ENCODE peak calls at places on chromosome 2, in four cellular contexts. One of them, this sample, is unnamed.

GRCh38 chr2:111071480-111072143 is 49.1 kb upstream of the BCL2L11 start:
- DNase-seq in K562: no peak
- DNase-seq in HepG2: no peak
- DNase-seq in H1: no peak
- DNase-seq in this sample: peak

GRCh38 chr2:75503048-75503607 is 57.6 kb downstream of the EVA1A start:
- DNase-seq in K562: no peak
- DNase-seq in HepG2: no peak
- DNase-seq in H1: no peak
- DNase-seq in this sample: no peak

GRCh38 chr2:134029478-134029877 is 224.4 kb upstream of the MGAT5 start:
- DNase-seq in K562: no peak
- DNase-seq in HepG2: no peak
- DNase-seq in H1: no peak
- DNase-seq in this sample: no peak

GRCh38 chr2:81872043-81872442 is 1567.5 kb upstream of the LRRTM1 start:
- DNase-seq in K562: no peak
- DNase-seq in HepG2: no peak
- DNase-seq in H1: no peak
- DNase-seq in this sample: no peak

GRCh38 chr2:23485841-23486395 is 100.9 kb downstream of the KLHL29 start:
- DNase-seq in K562: no peak
- DNase-seq in HepG2: no peak
- DNase-seq in H1: no peak
- DNase-seq in this sample: no peak

GRCh38 chr2:31136732-31137131 is 1.5 kb downstream of the GALNT14 start:
- DNase-seq in K562: no peak
- DNase-seq in HepG2: no peak
- DNase-seq in H1: no peak
- DNase-seq in this sample: no peak

GRCh38 chr2:128302744-128303067 is 16.0 kb downstream of the HS6ST1 start:
- DNase-seq in K562: no peak
- DNase-seq in HepG2: no peak
- DNase-seq in H1: no peak
- DNase-seq in this sample: no peak

GRCh38 chr2:203625712-203626111 is 80.7 kb upstream of the CD28 start:
- DNase-seq in K562: no peak
- DNase-seq in HepG2: peak
- DNase-seq in H1: no peak
- DNase-seq in this sample: no peak

GRCh38 chr2:6866239-6866745 is 585 bp upstream of the CMPK2 start:
- DNase-seq in K562: peak
- DNase-seq in HepG2: peak
- DNase-seq in H1: no peak
- DNase-seq in this sample: peak

GRCh38 chr2:218357194-218358177 is 829 bp downstream of the CATIP start:
- DNase-seq in K562: no peak
- DNase-seq in HepG2: no peak
- DNase-seq in H1: no peak
- DNase-seq in this sample: peak

GRCh38 chr2:101818531-101819451 is 121.3 kb downstream of the MAP4K4 start:
- DNase-seq in K562: no peak
- DNase-seq in HepG2: peak
- DNase-seq in H1: no peak
- DNase-seq in this sample: no peak

GRCh38 chr2:71907503-71907902 is 240.2 kb downstream of the CYP26B1 start:
- DNase-seq in K562: no peak
- DNase-seq in HepG2: no peak
- DNase-seq in H1: no peak
- DNase-seq in this sample: no peak

GRCh38 chr2:240986787-240987411 is 11.5 kb upstream of the SNED1 start:
- DNase-seq in K562: no peak
- DNase-seq in HepG2: no peak
- DNase-seq in H1: no peak
- DNase-seq in this sample: no peak

GRCh38 chr2:85893428-85894258 is 4.9 kb upstream of the ST3GAL5 start:
- DNase-seq in K562: no peak
- DNase-seq in HepG2: no peak
- DNase-seq in H1: no peak
- DNase-seq in this sample: peak

GRCh38 chr2:37323770-37324535 is 680 bp downstream of the PRKD3 start:
- DNase-seq in K562: no peak
- DNase-seq in HepG2: peak
- DNase-seq in H1: no peak
- DNase-seq in this sample: no peak

GRCh38 chr2:56018202-56018601 is 94.6 kb upstream of the EFEMP1 start:
- DNase-seq in K562: no peak
- DNase-seq in HepG2: no peak
- DNase-seq in H1: no peak
- DNase-seq in this sample: no peak
- TF ChIP-seq RAD21 in K562: no peak
- TF ChIP-seq RAD21 in HepG2: no peak
- TF ChIP-seq RAD21 in H1: no peak
- TF ChIP-seq RAD21 in this sample: no peak

GRCh38 chr2:172181840-172182239 is 79.1 kb upstream of the DLX2 start:
- DNase-seq in K562: no peak
- DNase-seq in HepG2: no peak
- DNase-seq in H1: peak
- DNase-seq in this sample: no peak
- TF ChIP-seq JUN in K562: no peak
- TF ChIP-seq JUN in HepG2: no peak
- TF ChIP-seq JUN in H1: no peak
- TF ChIP-seq JUN in this sample: no peak

DNA sequence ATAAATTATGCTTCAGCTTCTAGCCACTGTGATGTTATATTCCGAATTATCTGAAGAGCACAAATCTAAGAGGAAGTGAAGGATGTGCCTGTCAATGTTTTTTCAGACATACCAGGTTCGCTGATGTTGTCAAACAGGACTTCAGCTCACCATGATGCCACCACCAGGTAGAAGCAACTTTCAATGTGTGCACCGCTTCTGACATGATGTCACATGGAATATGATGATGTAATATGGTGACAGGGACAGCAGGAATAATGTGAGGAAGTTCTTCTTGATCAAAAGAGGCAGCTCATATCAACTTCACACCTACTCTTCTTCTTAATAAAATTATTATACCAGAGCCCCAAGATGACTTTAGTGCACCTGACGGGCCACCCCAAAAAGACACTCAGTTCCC is 893.2 kb downstream of the BCL11A start:
- DNase-seq in K562: no peak
- DNase-seq in HepG2: no peak
- DNase-seq in H1: no peak
- DNase-seq in this sample: no peak
- TF ChIP-seq RAD21 in K562: no peak
- TF ChIP-seq RAD21 in HepG2: no peak
- TF ChIP-seq RAD21 in H1: no peak
- TF ChIP-seq RAD21 in this sample: no peak

DNA sequence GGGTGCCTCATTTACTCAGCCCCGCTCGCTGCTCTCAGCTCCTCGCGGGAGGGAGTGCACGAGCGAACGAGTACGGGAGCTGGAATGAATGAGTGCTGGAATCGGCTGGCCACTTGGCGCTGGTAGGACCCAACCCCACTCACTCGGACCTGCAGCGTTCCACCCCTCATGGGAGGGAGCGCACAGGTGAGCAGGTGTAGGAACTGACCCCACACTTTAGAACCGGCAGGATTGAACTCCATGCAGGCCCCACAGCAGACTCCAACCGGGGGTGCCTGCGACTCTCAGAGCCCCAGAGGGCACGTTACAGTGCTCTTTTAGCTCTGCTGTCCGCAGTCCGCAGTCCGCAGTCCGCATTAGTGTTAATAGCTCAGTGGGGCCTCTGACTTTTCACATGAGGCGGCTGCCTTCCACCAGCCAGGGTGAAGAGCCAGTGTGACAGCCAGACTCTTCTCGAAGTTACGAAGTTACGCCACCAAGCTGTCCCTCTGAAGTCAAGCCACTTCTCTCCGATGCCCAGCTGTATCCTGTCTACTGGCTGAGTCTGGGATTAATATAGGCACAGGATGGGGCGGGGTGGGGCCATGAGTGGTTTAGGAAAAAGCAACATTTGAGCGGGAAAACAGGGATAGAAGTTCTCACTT is 102.7 kb upstream of the ARHGAP15 start:
- DNase-seq in K562: no peak
- DNase-seq in HepG2: no peak
- DNase-seq in H1: no peak
- DNase-seq in this sample: no peak
- TF ChIP-seq JUN in K562: no peak
- TF ChIP-seq JUN in HepG2: no peak
- TF ChIP-seq JUN in H1: no peak
- TF ChIP-seq JUN in this sample: no peak

GRCh38 chr2:9528036-9528787 is 27.4 kb downstream of the ADAM17 start:
- DNase-seq in K562: no peak
- DNase-seq in HepG2: no peak
- DNase-seq in H1: no peak
- DNase-seq in this sample: no peak
- TF ChIP-seq RAD21 in K562: no peak
- TF ChIP-seq RAD21 in HepG2: no peak
- TF ChIP-seq RAD21 in H1: no peak
- TF ChIP-seq RAD21 in this sample: no peak

DNA sequence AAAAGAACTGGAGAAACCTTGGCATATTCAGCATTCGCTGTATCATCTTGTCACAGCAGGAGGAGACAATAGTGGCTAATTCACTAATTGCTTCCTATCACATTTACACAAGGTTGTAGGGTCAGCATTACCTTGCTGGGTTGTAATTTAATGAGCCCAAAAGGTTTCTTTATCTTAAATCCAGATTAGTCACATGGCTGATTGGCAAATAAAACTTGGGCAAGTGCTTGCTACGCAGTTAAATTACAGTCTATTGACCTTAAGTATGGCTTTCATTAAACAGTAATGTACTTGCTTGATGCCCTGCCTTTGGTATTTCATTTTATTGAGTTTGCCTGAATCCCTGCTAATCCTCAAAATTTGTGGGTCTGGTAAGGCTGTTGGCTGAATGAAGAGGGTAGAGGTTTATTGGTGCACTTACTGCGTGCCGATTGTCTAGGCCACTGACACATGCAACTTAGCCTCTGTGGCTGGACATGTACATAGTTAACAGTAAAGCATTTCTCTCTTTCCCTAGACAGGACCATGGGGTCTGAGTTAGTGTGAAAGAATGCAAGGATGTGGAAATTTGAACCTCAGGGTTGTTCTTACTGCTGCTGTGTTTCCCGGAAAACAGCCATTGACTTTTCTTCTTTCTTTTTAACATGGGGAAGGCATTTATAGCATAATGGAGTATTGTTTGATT is 34.3 kb downstream of the FMNL2 start:
- DNase-seq in K562: no peak
- DNase-seq in HepG2: peak
- DNase-seq in H1: no peak
- DNase-seq in this sample: no peak
- TF ChIP-seq JUN in K562: no peak
- TF ChIP-seq JUN in HepG2: no peak
- TF ChIP-seq JUN in H1: no peak
- TF ChIP-seq JUN in this sample: no peak

DNA sequence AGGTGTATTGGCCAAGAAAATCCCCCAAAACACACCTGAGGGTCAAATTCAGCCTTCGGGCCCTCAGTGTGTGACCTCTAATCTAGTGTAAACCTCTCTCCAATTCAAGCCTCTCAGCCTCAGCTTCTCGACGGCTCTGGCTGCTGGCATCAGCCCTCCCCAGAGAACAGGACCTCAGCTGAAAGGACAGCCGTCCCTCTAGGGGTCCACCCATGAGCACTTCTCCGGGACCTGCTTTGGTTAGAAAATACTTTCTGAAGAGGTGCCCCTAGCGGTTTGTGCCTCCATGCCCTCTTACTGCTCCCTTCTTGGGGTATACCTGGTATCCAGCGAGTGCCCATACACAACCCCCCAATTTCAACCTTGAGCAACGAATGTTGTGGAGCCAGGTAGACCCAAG is 48.8 kb downstream of the INHBB start:
- DNase-seq in K562: no peak
- DNase-seq in HepG2: no peak
- DNase-seq in H1: no peak
- DNase-seq in this sample: no peak
- TF ChIP-seq RAD21 in K562: no peak
- TF ChIP-seq RAD21 in HepG2: no peak
- TF ChIP-seq RAD21 in H1: no peak
- TF ChIP-seq RAD21 in this sample: no peak